ENCODE peak calls at places on chromosome 1, in five cellular contexts. Q is GM10248, I is fibroblast of pulmonary artery, T is neural crest cell, Y is upper lobe of right lung. D is an unnamed sample.

GRCh38 chr1:21670956-21671902 is 2.1 kb upstream of the RAP1GAP start:
- DNase-seq in Q (peak; percentile 16), I (no peak), T (no peak), Y (no peak), D (no peak)

GRCh38 chr1:241423541-241424479 is 66.8 kb upstream of the RGS7 start:
- DNase-seq in Q (peak; percentile 26), I (peak; percentile 3), T (peak; percentile 18), Y (peak; percentile 67), D (peak; percentile 29)

GRCh38 chr1:42679364-42679983 is 2.7 kb upstream of the YBX1 start:
- DNase-seq in Q (no peak), I (no peak), T (no peak), Y (no peak), D (no peak)

GRCh38 chr1:68936530-68936929 is 439.6 kb upstream of the DEPDC1 start:
- DNase-seq in Q (no peak), I (no peak), T (no peak), Y (no peak), D (no peak)

GRCh38 chr1:108034396-108034795 is 69.4 kb upstream of the VAV3 start:
- DNase-seq in Q (no peak), I (no peak), T (no peak), Y (no peak), D (no peak)

GRCh38 chr1:204319462-204319861 is 40.3 kb downstream of the PLEKHA6 start:
- DNase-seq in Q (no peak), I (peak; percentile 85), T (no peak), Y (no peak), D (no peak)

GRCh38 chr1:228012555-228012954 is 5.8 kb downstream of the WNT3A start:
- DNase-seq in Q (no peak), I (no peak), T (no peak), Y (peak; percentile 11), D (no peak)

GRCh38 chr1:230393722-230394121 is 32.4 kb downstream of the PGBD5 start:
- DNase-seq in Q (no peak), I (no peak), T (no peak), Y (no peak), D (no peak)

GRCh38 chr1:109933856-109934711 is 23.4 kb downstream of the CSF1 start:
- DNase-seq in Q (no peak), I (peak; percentile 55), T (no peak), Y (no peak), D (no peak)

GRCh38 chr1:77394166-77394565 is 112.3 kb downstream of the AK5 start:
- DNase-seq in Q (no peak), I (peak; percentile 43), T (no peak), Y (no peak), D (no peak)

GRCh38 chr1:111203681-111204210 is 3.3 kb upstream of the DENND2D start:
- DNase-seq in Q (peak; percentile 83), I (peak; percentile 39), T (no peak), Y (peak; percentile 97), D (peak; percentile 80)

GRCh38 chr1:33263890-33264504 is 7.7 kb downstream of the ZNF362 start:
- DNase-seq in Q (no peak), I (no peak), T (no peak), Y (no peak), D (no peak)

GRCh38 chr1:18537386-18538306 is 56.9 kb downstream of the KLHDC7A start:
- DNase-seq in Q (no peak), I (no peak), T (no peak), Y (peak; percentile 45), D (no peak)

GRCh38 chr1:51567653-51568052 is 48.6 kb upstream of the EPS15 start:
- DNase-seq in Q (no peak), I (peak; percentile 79), T (no peak), Y (no peak), D (no peak)

GRCh38 chr1:51564124-51564523 is 45.1 kb upstream of the EPS15 start:
- DNase-seq in Q (peak; percentile 59), I (peak; percentile 74), T (no peak), Y (no peak), D (no peak)

GRCh38 chr1:51565009-51565408 is 45.9 kb upstream of the EPS15 start:
- DNase-seq in Q (no peak), I (no peak), T (no peak), Y (no peak), D (no peak)

GRCh38 chr1:51568231-51568935 is 48.5 kb upstream of the OSBPL9 start:
- DNase-seq in Q (no peak), I (no peak), T (no peak), Y (no peak), D (no peak)

GRCh38 chr1:51566260-51566659 is 47.2 kb upstream of the EPS15 start:
- DNase-seq in Q (no peak), I (no peak), T (no peak), Y (no peak), D (no peak)
- TF ChIP-seq CTCF in Q (no peak), I (no peak), T (no peak), Y (no peak), D (no peak)

GRCh38 chr1:183185941-183186490 is at the start of gene LAMC2:
- DNase-seq in Q (peak; percentile 28), I (no peak), T (peak; percentile 41), Y (peak; percentile 81), D (no peak)
- TF ChIP-seq CTCF in Q (no peak), I (no peak), T (peak; percentile 67), Y (peak; percentile 26), D (no peak)

GRCh38 chr1:51924455-51924854 is 45.9 kb upstream of the NRDC start:
- DNase-seq in Q (no peak), I (no peak), T (no peak), Y (no peak), D (no peak)
- TF ChIP-seq CTCF in Q (no peak), I (no peak), T (no peak), Y (no peak), D (no peak)

GRCh38 chr1:41483960-41484844 is at the start of gene EDN2:
- DNase-seq in Q (no peak), I (no peak), T (no peak), Y (peak; percentile 89), D (no peak)
- TF ChIP-seq CTCF in Q (peak; percentile 29), I (peak; percentile 20), T (peak; percentile 28), Y (no peak), D (no peak)

GRCh38 chr1:114986286-114986685 is 43.3 kb upstream of the TSHB start:
- DNase-seq in Q (no peak), I (peak; percentile 7), T (no peak), Y (no peak), D (no peak)

GRCh38 chr1:114988095-114988494 is 41.5 kb upstream of the TSHB start:
- DNase-seq in Q (no peak), I (no peak), T (no peak), Y (no peak), D (no peak)

GRCh38 chr1:114979278-114979891 is 50.2 kb upstream of the TSHB start:
- DNase-seq in Q (peak; percentile 13), I (peak; percentile 73), T (peak; percentile 67), Y (no peak), D (no peak)

GRCh38 chr1:114982251-114982650 is 47.4 kb upstream of the TSHB start:
- DNase-seq in Q (no peak), I (no peak), T (no peak), Y (no peak), D (no peak)
- TF ChIP-seq CTCF in Q (no peak), I (no peak), T (no peak), Y (no peak), D (no peak)

GRCh38 chr1:45018599-45019230 is 6.7 kb downstream of the UROD start:
- DNase-seq in Q (peak; percentile 48), I (peak; percentile 72), T (peak; percentile 53), Y (peak; percentile 80), D (no peak)
- TF ChIP-seq CTCF in Q (peak; percentile 61), I (peak; percentile 95), T (peak; percentile 79), Y (peak; percentile 80), D (no peak)

DNA sequence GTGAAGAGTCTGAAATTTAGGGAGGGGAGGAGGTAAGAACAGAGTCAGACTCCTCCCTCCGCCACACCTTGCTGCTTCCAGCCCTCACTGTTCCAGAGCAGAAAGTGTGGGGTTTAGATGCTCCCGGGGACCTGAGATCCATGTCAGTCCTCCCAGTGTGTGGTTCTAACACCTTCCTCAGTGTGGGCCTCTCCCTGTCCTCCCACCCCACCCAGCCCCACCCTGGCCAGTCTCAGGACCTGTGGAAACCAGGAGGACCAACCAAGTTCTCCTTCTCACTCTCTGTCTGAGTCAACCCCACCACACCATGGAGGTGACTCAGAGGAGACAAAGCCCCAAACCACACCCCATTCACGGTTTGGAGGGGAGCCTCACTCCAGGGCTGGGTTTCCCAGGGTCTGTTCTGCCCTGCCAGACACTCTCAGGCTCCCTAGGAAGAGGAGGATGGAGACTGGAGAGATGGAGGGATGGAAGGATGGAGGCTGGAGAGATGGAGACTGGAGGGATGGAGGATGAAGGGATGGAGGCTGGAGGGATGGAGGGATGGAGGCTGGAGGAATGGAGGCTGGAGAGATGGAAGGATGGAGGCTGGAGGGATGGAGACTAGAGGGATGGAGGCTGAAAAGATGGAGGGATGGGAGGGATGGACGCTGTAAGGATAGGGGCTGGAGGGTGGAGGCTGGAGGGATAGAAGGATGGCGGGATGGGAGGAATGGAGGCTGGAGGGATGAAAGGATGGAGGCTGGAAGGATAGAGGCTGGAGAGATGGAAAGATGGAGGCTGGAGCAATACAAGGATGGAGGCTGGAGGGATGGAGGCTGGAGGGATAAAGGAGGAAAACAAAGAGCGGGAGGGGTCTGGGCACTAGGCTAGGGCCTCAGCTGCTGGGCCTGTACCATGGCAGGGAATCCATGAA is 100.9 kb upstream of the RUNX3 start:
- DNase-seq in Q (peak; percentile 80), I (no peak), T (no peak), Y (no peak), D (peak; percentile 56)
- TF ChIP-seq CTCF in Q (no peak), I (no peak), T (no peak), Y (no peak), D (no peak)

D was measured in activated B cell treated with CpG ODN at 0.5 μM for 24 hours.